ENCODE peak calls at places on chromosomes 2 and 18, in eight cellular contexts. E, K, A, F, M, B, O and S are unnamed samples. For H3K9me3, the result is how much of the 10 kb centered on the place peaks cover.

GRCh38 chr2:88707003-88707402 is 15.5 kb downstream of the RPIA start:
- DNase-seq in M (no peak), A (no peak), K (no peak), F (no peak), B (no peak), O (no peak), E (no peak), S (no peak)

GRCh38 chr2:75476778-75477177 is 84.0 kb downstream of the EVA1A start:
- DNase-seq in F (no peak), B (no peak), E (no peak), O (no peak), K (no peak), A (no peak), M (no peak), S (no peak)

GRCh38 chr2:6864251-6864758 is 1.4 kb downstream of the CMPK2 start:
- DNase-seq in B (no peak), A (no peak), K (no peak), O (no peak), E (no peak), F (no peak), M (no peak), S (no peak)

GRCh38 chr2:112548980-112549379 is 6.7 kb downstream of the POLR1B start:
- DNase-seq in K (no peak), E (no peak), M (no peak), O (no peak), B (no peak), A (no peak), F (no peak), S (no peak)

GRCh38 chr2:47724221-47724981 is 58.5 kb upstream of the MSH6 start:
- DNase-seq in B (no peak), A (no peak), K (no peak), F (peak), M (no peak), O (no peak), E (no peak), S (no peak)

GRCh38 chr2:191013617-191013875 is 425 bp downstream of the STAT1 start:
- DNase-seq in B (no peak), E (no peak), K (no peak), F (no peak), O (no peak), M (no peak), A (no peak), S (no peak)

GRCh38 chr2:174591740-174592139 is 5.9 kb downstream of the WIPF1 start:
- DNase-seq in M (no peak), O (no peak), K (no peak), F (no peak), E (no peak), B (no peak), A (no peak), S (no peak)

GRCh38 chr2:239159476-239159911 is 241.3 kb downstream of the HDAC4 start:
- DNase-seq in B (no peak), E (no peak), A (peak), M (no peak), O (no peak), F (no peak), K (no peak), S (no peak)

GRCh38 chr2:144256996-144257707 is 262.8 kb downstream of the ZEB2 start:
- DNase-seq in M (no peak), B (no peak), E (no peak), A (no peak), O (no peak), F (no peak), K (no peak), S (no peak)

GRCh38 chr18:63111549-63112402 is 207.8 kb downstream of the BCL2 start:
- DNase-seq in B (no peak), E (no peak), O (no peak), M (no peak), A (peak), F (no peak), K (no peak), S (no peak)

GRCh38 chr2:163737169-163737439 is 1.3 kb upstream of the FIGN start:
- DNase-seq in O (no peak), F (no peak), E (no peak), K (no peak), B (no peak), M (no peak), A (no peak), S (no peak)

GRCh38 chr2:116820986-116821385 is 993.5 kb upstream of the DDX18 start:
- DNase-seq in A (no peak), E (no peak), K (no peak), O (no peak), F (no peak), B (no peak), M (no peak), S (no peak)

GRCh38 chr2:43837831-43838559 is 644 bp downstream of the ABCG5 start:
- DNase-seq in K (no peak), M (no peak), E (no peak), B (no peak), O (no peak), A (no peak), F (no peak), S (no peak)

GRCh38 chr18:35458677-35459441 is 38.9 kb downstream of the INO80C start:
- DNase-seq in M (no peak), B (no peak), F (peak), E (peak), O (peak), K (peak), A (peak), S (no peak)

GRCh38 chr2:170176212-170176611 is 1.7 kb upstream of the MYO3B start:
- DNase-seq in B (no peak), F (no peak), A (no peak), O (no peak), M (no peak), K (no peak), E (no peak), S (no peak)

GRCh38 chr2:150188177-150188576 is 299.3 kb downstream of the RND3 start:
- DNase-seq in B (no peak), F (peak), M (no peak), E (no peak), K (no peak), O (no peak), A (no peak), S (no peak)

GRCh38 chr2:29942711-29943110 is 21.3 kb upstream of the ALK start:
- DNase-seq in E (no peak), M (no peak), K (no peak), F (no peak), O (no peak), B (no peak), A (no peak), S (no peak)

GRCh38 chr2:67399831-67400489 is 2.8 kb downstream of the ETAA1 start:
- DNase-seq in M (no peak), F (peak), O (no peak), K (no peak), E (no peak), A (no peak), B (no peak), S (no peak)

GRCh38 chr2:30380824-30381223 is 66.2 kb upstream of the LCLAT1 start:
- DNase-seq in E (no peak), F (no peak), A (no peak), K (no peak), B (no peak), O (no peak), M (no peak), S (no peak)

GRCh38 chr18:54947115-54947514 is 12.1 kb downstream of the CCDC68 start:
- DNase-seq in A (no peak), O (peak), B (no peak), M (no peak), K (no peak), F (peak), E (no peak), S (no peak)

GRCh38 chr2:126736133-126736874 is 80.3 kb downstream of the GYPC start:
- DNase-seq in B (no peak), A (no peak), K (no peak), E (no peak), O (peak), M (no peak), F (no peak), S (no peak)

GRCh38 chr18:10051877-10052631 is 138.2 kb downstream of the VAPA start:
- DNase-seq in O (peak), A (no peak), F (no peak), K (no peak), M (no peak), E (no peak), B (no peak), S (no peak)

GRCh38 chr18:8424917-8425725 is 184.1 kb upstream of the RAB12 start:
- DNase-seq in M (no peak), E (no peak), O (no peak), K (peak), F (no peak), B (no peak), A (no peak), S (no peak)

GRCh38 chr2:73243884-73244570 is 9.9 kb downstream of the CCT7 start:
- DNase-seq in F (no peak), A (no peak), B (no peak), O (no peak), E (no peak), K (no peak), M (no peak), S (no peak)

GRCh38 chr18:61464551-61465102 is 131.4 kb downstream of the CDH20 start:
- DNase-seq in B (no peak), F (no peak), E (no peak), A (no peak), O (no peak), M (no peak), K (no peak), S (no peak)

DNA sequence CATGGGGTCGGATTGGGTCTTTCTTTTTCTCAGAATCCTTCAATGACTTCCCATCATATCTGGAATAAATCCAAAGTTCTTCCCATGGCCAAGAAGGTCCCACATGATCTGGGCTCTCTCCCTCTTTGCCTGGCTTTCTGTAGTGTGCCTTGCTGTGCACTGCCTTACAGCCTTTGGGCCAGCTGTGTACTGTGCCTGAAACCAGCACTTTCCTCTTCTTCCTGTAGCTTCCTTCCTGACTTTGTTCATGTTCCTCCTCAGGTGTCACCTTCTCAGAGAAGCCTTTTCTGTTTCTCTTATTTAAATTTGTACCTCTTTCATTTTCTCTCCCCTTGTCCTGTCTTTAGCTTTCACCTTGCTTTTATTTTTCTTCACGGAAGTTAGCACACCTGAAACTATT is 4.3 kb upstream of the CDCA7 start:
- DNase-seq in A (no peak), O (no peak), K (no peak), E (no peak), B (no peak), F (no peak), M (no peak), S (no peak)
- H3K9me3 ChIP-seq in A (under half), O (under half), K (under half), E (under half), B (under half), F (under half), M (under half), S (under half)

GRCh38 chr2:100059638-100060037 is 82.8 kb downstream of the AFF3 start:
- DNase-seq in M (no peak), B (no peak), E (no peak), F (no peak), K (no peak), O (no peak), A (no peak), S (no peak)

GRCh38 chr2:100058014-100058310 is 84.4 kb downstream of the AFF3 start:
- DNase-seq in K (no peak), O (no peak), E (no peak), A (no peak), M (no peak), B (no peak), F (no peak), S (no peak)

GRCh38 chr2:100062315-100062714 is 80.1 kb downstream of the AFF3 start:
- DNase-seq in O (no peak), M (no peak), E (no peak), K (no peak), A (no peak), B (no peak), F (no peak), S (no peak)

GRCh38 chr2:100063459-100063953 is 78.9 kb downstream of the AFF3 start:
- DNase-seq in F (no peak), E (no peak), K (no peak), B (no peak), A (no peak), O (no peak), M (no peak), S (no peak)

DNA sequence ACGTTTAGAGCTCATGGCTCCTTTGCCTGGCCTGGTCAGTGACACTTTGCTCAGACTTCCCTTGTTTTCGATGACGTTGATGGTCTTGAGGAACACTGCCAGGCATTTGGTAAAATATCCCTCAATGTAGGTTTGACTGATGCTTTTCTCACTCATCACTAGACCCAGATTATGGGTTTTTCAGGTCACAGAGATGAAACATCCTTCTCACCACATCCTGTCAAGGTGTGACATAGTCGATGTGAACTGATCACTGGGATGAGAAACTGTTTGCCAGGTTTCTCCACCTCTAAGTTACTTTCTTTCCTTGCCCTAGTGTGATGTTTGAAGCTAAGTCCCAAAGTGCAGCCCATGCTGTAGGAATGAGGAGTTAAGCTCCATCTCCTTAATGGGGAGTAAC is 81.5 kb downstream of the AFF3 start:
- DNase-seq in M (no peak), F (no peak), E (no peak), K (no peak), O (no peak), B (peak), A (no peak), S (no peak)
- H3K9me3 ChIP-seq in M (under half), F (under half), E (under half), K (under half), O (under half), B (under half), A (under half), S (under half)

DNA sequence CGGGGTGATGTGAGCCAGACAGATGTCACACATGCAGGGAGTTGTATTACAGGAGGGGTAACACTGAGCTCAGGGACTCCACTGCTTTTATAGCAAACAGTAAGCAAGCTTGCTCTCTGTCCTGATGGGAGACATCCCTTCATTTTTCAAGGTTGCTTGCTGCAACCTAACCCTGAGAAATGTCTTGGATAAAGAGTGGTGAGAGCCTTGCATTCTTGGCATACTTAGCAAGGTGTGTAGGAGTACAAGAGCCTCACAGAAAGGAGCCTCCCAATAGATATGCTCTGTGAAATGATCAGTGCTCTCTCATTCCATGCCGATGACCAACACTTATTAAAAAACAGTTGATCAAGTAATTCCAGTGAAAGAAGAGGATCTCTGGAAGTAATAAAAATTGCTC is 8.1 kb downstream of the PFN4 start:
- DNase-seq in F (peak), O (no peak), A (no peak), M (no peak), B (no peak), K (no peak), E (no peak), S (no peak)
- H3K9me3 ChIP-seq in F (under half), O (under half), A (under half), M (under half), B (under half), K (under half), E (under half), S (under half)

DNA sequence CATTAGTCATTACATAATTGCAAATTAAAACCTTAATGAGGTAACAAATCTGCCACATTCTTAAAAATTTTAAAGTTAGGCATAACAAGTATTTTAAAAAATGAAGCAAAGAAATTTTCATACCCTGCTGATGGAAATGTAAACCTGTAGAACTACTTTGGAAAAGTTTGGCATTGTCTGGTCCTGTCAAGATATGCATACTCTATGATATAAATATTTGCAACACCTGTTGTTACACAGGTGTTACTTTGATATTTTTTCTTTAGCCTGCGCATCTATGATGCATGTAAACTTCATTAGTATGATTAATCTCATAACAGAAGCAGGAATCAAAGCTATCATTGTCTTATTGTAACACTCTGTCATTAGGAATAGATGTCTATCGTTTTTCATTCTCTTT is 634.3 kb downstream of the TRIB2 start:
- DNase-seq in B (no peak), F (no peak), K (no peak), E (no peak), M (no peak), A (no peak), O (no peak), S (no peak)
- H3K9me3 ChIP-seq in B (under half), F (under half), K (under half), E (under half), M (under half), A (under half), O (under half), S (under half)

DNA sequence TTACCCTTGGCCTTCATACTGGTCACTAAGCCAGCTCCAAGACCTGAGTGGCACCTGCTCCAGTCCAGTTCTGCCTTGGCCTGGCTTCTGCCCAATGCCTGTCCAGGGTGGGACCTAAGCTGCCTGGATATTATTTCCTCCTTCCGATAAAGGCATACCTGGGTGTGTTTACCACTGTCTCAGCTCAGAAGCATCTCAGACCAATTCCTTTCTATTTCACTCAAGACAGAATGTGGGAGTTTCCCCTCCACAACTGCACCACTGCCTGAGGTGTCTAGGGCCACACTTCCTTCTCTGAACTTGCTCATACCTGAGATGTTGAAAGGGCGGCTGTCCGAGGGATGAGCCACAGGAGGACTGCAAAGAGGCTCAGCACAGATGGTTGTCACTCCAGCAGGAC is 18.4 kb upstream of the CAB39 start:
- DNase-seq in A (no peak), K (no peak), F (no peak), M (no peak), O (peak), B (no peak), E (no peak), S (no peak)
- H3K9me3 ChIP-seq in A (under half), K (under half), F (under half), M (under half), O (under half), B (under half), E (under half), S (under half)

DNA sequence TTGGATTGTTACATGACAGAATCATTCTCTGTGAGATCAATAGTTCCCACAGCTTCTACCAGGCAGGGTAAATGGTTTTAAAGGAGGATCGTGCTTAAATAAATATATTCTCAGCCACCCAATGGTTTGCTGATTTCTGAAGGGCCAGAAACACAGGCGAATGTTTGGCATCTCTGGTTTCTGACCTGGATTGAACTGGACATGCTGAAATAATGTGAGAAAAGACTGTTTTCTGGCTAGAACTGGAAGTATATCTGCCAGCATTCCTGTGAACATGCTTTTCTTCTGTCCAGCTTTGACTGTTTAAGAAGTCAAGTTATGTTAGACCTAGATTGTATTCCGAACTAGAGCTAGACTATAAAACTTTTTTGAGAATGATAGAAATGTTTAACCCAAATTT is 77.1 kb upstream of the COL3A1 start:
- DNase-seq in E (no peak), A (no peak), B (no peak), K (no peak), M (no peak), O (no peak), F (no peak), S (no peak)
- H3K9me3 ChIP-seq in E (under half), A (under half), B (under half), K (under half), M (under half), O (under half), F (under half), S (under half)

GRCh38 chr2:2868065-2868464 is 509.6 kb downstream of the EIPR1 start:
- DNase-seq in B (no peak), M (no peak), K (no peak), O (no peak), E (no peak), F (no peak), A (no peak), S (no peak)

GRCh38 chr2:2867371-2867770 is 510.2 kb downstream of the EIPR1 start:
- DNase-seq in K (no peak), M (no peak), B (no peak), O (no peak), A (no peak), E (no peak), F (no peak), S (no peak)

GRCh38 chr2:2871480-2872308 is 505.9 kb downstream of the EIPR1 start:
- DNase-seq in O (no peak), M (no peak), B (no peak), A (no peak), K (no peak), E (no peak), F (no peak), S (no peak)

GRCh38 chr2:2872309-2872617 is 505.4 kb downstream of the EIPR1 start:
- DNase-seq in B (no peak), F (no peak), O (no peak), M (no peak), A (no peak), K (no peak), E (no peak), S (no peak)

DNA sequence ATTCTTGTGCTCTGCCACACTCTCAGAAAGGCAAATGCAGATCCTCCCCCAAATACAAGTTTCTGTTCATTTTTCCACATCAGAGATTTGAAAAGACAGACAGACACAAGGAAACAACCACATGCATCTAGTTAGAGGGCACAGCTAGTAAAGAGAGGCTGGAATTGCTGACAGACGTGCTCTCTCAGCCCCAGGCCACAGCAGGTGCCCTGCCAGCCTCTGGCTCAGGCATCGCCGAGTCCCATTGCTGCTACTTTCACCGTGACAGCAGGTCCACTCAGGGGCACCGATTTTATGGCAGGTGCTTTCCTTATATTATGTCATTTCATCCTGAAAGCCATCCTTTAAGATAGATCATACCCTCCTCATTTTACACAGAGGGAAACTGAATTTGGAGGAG is 507.5 kb downstream of the EIPR1 start:
- DNase-seq in B (no peak), F (no peak), A (no peak), M (no peak), K (no peak), E (no peak), O (no peak), S (no peak)
- H3K9me3 ChIP-seq in B (under half), F (under half), A (under half), M (under half), K (under half), E (under half), O (under half), S (under half)

GRCh38 chr2:125638345-125638744 is 1017.6 kb upstream of the GYPC start:
- DNase-seq in E (no peak), O (no peak), F (no peak), B (no peak), A (no peak), M (no peak), K (no peak), S (no peak)
- H3K9me3 ChIP-seq in E (under half), O (under half), F (under half), B (under half), A (under half), M (under half), K (under half), S (under half)

GRCh38 chr2:173280853-173281252 is 73.8 kb upstream of the CDCA7 start:
- DNase-seq in E (no peak), A (no peak), F (no peak), K (no peak), M (no peak), O (no peak), B (no peak), S (no peak)
- H3K9me3 ChIP-seq in E (under half), A (under half), F (under half), K (under half), M (under half), O (under half), B (under half), S (under half)